ENCODE peak calls at places on chromosome 7, in nine cellular contexts. T is left ventricle myocardium inferior, K is endothelial cell of umbilical vein, I is tibial nerve, U is dorsolateral prefrontal cortex, V is neuronal stem cell, G is breast epithelium, H is A549, F is lung. L is an unnamed sample.
A peak's percentile ranks its signal among the peaks of the same experiment; 100 is the strongest.

GRCh38 chr7:22387583-22387982 is 30.6 kb upstream of the RAPGEF5 start:
- DNase-seq in T (peak; percentile 19), K (no peak), I (peak; percentile 47), U (peak; percentile 85), V (no peak), G (no peak), H (no peak), F (no peak), L (no peak)

GRCh38 chr7:140659727-140660396 is 12.9 kb upstream of the ADCK2 start:
- DNase-seq in T (no peak), K (no peak), I (no peak), U (no peak), V (no peak), G (no peak), H (no peak), F (no peak), L (no peak)

GRCh38 chr7:33900501-33900900 is 4.8 kb upstream of the BMPER start:
- DNase-seq in T (no peak), K (no peak), I (no peak), U (no peak), V (no peak), G (no peak), H (no peak), F (no peak), L (no peak)

GRCh38 chr7:143889068-143889467 is 12.9 kb downstream of the TCAF1 start:
- DNase-seq in T (no peak), K (no peak), I (no peak), U (no peak), V (no peak), G (no peak), H (no peak), F (no peak), L (no peak)

GRCh38 chr7:34187908-34188307 is 282.6 kb downstream of the BMPER start:
- DNase-seq in T (no peak), K (no peak), I (no peak), U (no peak), V (no peak), G (no peak), H (no peak), F (no peak), L (no peak)

GRCh38 chr7:34835901-34836300 is 177.9 kb downstream of the NPSR1 start:
- DNase-seq in T (no peak), K (no peak), I (no peak), U (no peak), V (no peak), G (no peak), H (no peak), F (no peak), L (no peak)

GRCh38 chr7:132933076-132933466 is 148.8 kb downstream of the CHCHD3 start:
- DNase-seq in T (no peak), K (no peak), I (no peak), U (no peak), V (no peak), G (no peak), H (no peak), F (no peak), L (no peak)

GRCh38 chr7:116145245-116145852 is 65.0 kb upstream of the TES start:
- DNase-seq in T (no peak), K (no peak), I (no peak), U (no peak), V (no peak), G (no peak), H (no peak), F (no peak), L (no peak)

GRCh38 chr7:110861163-110861562 is 229.8 kb upstream of the LRRN3 start:
- DNase-seq in T (no peak), K (no peak), I (no peak), U (no peak), V (no peak), G (no peak), H (no peak), F (no peak), L (no peak)

GRCh38 chr7:45089314-45089891 is 634 bp upstream of the NACAD start:
- DNase-seq in T (peak; percentile 56), K (peak; percentile 39), I (peak; percentile 36), U (peak; percentile 98), V (peak; percentile 79), G (peak; percentile 33), H (peak; percentile 61), F (peak; percentile 53), L (no peak)

GRCh38 chr7:100366411-100367250 is 6.7 kb upstream of the PILRA start:
- DNase-seq in T (no peak), K (no peak), I (no peak), U (no peak), V (no peak), G (no peak), H (no peak), F (no peak), L (no peak)

GRCh38 chr7:98034044-98035035 is 44.3 kb upstream of the OCM2 start:
- DNase-seq in T (no peak), K (no peak), I (no peak), U (peak; percentile 64), V (no peak), G (peak; percentile 24), H (no peak), F (no peak), L (no peak)

GRCh38 chr7:50781894-50782293 is 802 bp downstream of the GRB10 start:
- DNase-seq in T (no peak), K (no peak), I (no peak), U (no peak), V (no peak), G (no peak), H (no peak), F (no peak), L (no peak)

GRCh38 chr7:20435305-20435704 is 104.6 kb downstream of the ITGB8 start:
- DNase-seq in T (peak; percentile 61), K (peak; percentile 25), I (peak; percentile 84), U (no peak), V (no peak), G (no peak), H (no peak), F (peak; percentile 61), L (no peak)

GRCh38 chr7:1678571-1679325 is 8.7 kb downstream of the ELFN1 start:
- DNase-seq in T (no peak), K (no peak), I (no peak), U (no peak), V (no peak), G (no peak), H (no peak), F (no peak), L (peak; percentile 41)

GRCh38 chr7:116231543-116232401 is 21.4 kb downstream of the TES start:
- DNase-seq in T (no peak), K (peak; percentile 38), I (no peak), U (no peak), V (no peak), G (no peak), H (peak; percentile 58), F (no peak), L (no peak)

GRCh38 chr7:4178416-4178815 is 503.7 kb upstream of the FOXK1 start:
- DNase-seq in T (no peak), K (no peak), I (no peak), U (no peak), V (no peak), G (no peak), H (no peak), F (no peak), L (no peak)

GRCh38 chr7:132497098-132497497 is 79.2 kb downstream of the PLXNA4 start:
- DNase-seq in T (no peak), K (no peak), I (no peak), U (no peak), V (no peak), G (no peak), H (no peak), F (no peak), L (no peak)

GRCh38 chr7:81081626-81082025 is 162.8 kb upstream of the SEMA3C start:
- DNase-seq in T (no peak), K (no peak), I (no peak), U (no peak), V (no peak), G (no peak), H (no peak), F (no peak), L (no peak)

GRCh38 chr7:3955751-3956696 is 655.0 kb downstream of the SDK1 start:
- DNase-seq in T (no peak), K (peak; percentile 43), I (no peak), U (no peak), V (no peak), G (no peak), H (peak; percentile 11), F (no peak), L (no peak)

GRCh38 chr7:25391295-25391861 is 163.1 kb upstream of the NPVF start:
- DNase-seq in T (no peak), K (peak; percentile 39), I (no peak), U (no peak), V (no peak), G (no peak), H (peak; percentile 7), F (no peak), L (no peak)
- H3K4me3 ChIP-seq in T (no peak overlapping the region), K (no peak overlapping the region), I (no peak overlapping the region), U (no peak overlapping the region), V (no peak overlapping the region), G (no peak overlapping the region), H (no peak overlapping the region), F (no peak overlapping the region), L (no peak overlapping the region)

DNA sequence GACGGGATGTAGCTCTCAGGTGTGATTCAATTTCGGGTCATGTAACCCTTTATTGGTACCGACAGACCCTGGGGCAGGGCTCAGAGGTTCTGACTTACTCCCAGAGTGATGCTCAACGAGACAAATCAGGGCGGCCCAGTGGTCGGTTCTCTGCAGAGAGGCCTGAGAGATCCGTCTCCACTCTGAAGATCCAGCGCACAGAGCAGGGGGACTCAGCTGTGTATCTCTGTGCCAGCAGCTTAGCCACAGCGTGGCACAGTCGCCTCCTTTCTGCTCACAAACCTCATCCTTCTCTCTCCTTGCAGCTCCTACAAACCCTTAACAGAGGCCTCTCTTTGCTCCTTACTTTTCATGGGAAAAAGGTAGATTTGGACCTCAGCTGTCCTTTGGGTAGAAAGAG is 197.5 kb upstream of the PRSS58 start:
- DNase-seq in T (no peak), K (no peak), I (no peak), U (no peak), V (no peak), G (no peak), H (no peak), F (no peak), L (no peak)
- H3K27ac ChIP-seq in T (no peak overlapping the region), K (no peak overlapping the region), I (no peak overlapping the region), U (no peak overlapping the region), V (no peak overlapping the region), G (no peak overlapping the region), H (no peak overlapping the region), F (no peak overlapping the region), L (no peak overlapping the region)

GRCh38 chr7:128715079-128715478 is 24.1 kb upstream of the CALU start:
- DNase-seq in T (no peak), K (no peak), I (no peak), U (no peak), V (no peak), G (no peak), H (no peak), F (no peak), L (no peak)
- H3K4me3 ChIP-seq in T (no peak overlapping the region), K (no peak overlapping the region), I (no peak overlapping the region), U (no peak overlapping the region), V (no peak overlapping the region), G (no peak overlapping the region), H (no peak overlapping the region), F (no peak overlapping the region), L (no peak overlapping the region)

DNA sequence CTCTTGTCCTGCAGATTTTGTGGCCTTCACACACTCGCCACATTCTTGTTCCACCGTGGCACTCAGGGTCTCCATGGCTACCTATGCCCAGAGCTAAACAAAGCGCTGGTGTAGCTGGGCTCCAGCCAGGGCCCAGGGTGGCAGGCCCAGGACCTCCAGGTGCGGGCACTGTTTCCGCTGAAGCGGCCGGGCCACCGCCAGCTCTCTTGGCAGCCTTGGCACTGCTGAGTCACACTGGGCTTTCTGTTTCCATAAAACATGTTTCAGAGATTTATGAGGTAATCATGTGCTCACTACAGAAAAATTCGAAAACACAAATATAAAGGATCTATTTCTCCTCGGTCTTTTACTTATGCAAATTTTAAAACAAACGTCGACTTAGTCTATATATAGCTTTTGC is 51.3 kb downstream of the AOC1 start:
- DNase-seq in T (peak; percentile 82), K (peak; percentile 86), I (no peak), U (peak; percentile 61), V (no peak), G (peak; percentile 78), H (peak; percentile 15), F (peak; percentile 70), L (peak; percentile 42)
- H3K27ac ChIP-seq in T (peak overlapping the region; percentile 79), K (no peak overlapping the region), I (peak overlapping the region; percentile 61), U (peak overlapping the region; percentile 42), V (no peak overlapping the region), G (no peak overlapping the region), H (no peak overlapping the region), F (no peak overlapping the region), L (no peak overlapping the region)

L was measured in right lobe of liver.